ENCODE peak calls at places on chromosomes 11 and 22, in eight cellular contexts. S is activated T-cell treated with anti-CD3 and anti-CD28 coated beads, Interleukin-2, amount 50 U/mL, for 72 hours; D is activated CD4-positive, alpha-beta T cell treated with anti-CD3 and anti-CD28 coated beads, Interleukin-2, amount 50 U/mL, for 24 hours; J is Peyer's patch; L is HCEC 1CT; A is fibroblast of pulmonary artery; C is kidney epithelial cell; H is spleen. O is an unnamed sample.

GRCh38 chr11:119427279-119427678 is 4.3 kb upstream of the THY1 start:
- DNase-seq in S (no peak), D (no peak), J (no peak), L (no peak), A (peak), C (no peak), H (no peak), O (no peak)

GRCh38 chr22:20972014-20972797 is 5.2 kb downstream of the AIFM3 start:
- DNase-seq in S (no peak), D (no peak), J (no peak), L (no peak), A (no peak), C (no peak), H (peak), O (no peak)

GRCh38 chr11:11468919-11469318 is 115.9 kb upstream of the CSNK2A3 start:
- DNase-seq in S (no peak), D (no peak), J (no peak), L (no peak), A (no peak), C (no peak), H (no peak), O (peak)

GRCh38 chr22:40954095-40954494 is 2.9 kb downstream of the RBX1 start:
- DNase-seq in S (no peak), D (no peak), J (no peak), L (no peak), A (no peak), C (no peak), H (no peak), O (no peak)

GRCh38 chr11:129115652-129116585 is 76.2 kb downstream of the ARHGAP32 start:
- DNase-seq in S (no peak), D (no peak), J (no peak), L (peak), A (peak), C (peak), H (no peak), O (peak)

GRCh38 chr11:98772799-98773198 is 247.9 kb upstream of the CNTN5 start:
- DNase-seq in S (no peak), D (no peak), J (no peak), L (no peak), A (no peak), C (no peak), H (no peak), O (no peak)

GRCh38 chr11:118366287-118366686 is 6.9 kb downstream of the UBE4A start:
- DNase-seq in S (no peak), D (no peak), J (no peak), L (no peak), A (no peak), C (no peak), H (no peak), O (no peak)

GRCh38 chr11:94134651-94135512 is 6.2 kb downstream of the PANX1 start:
- DNase-seq in S (peak), D (peak), J (no peak), L (peak), A (peak), C (peak), H (no peak), O (peak)

GRCh38 chr11:104163100-104164027 is 583 bp downstream of the PDGFD start:
- DNase-seq in S (no peak), D (no peak), J (no peak), L (no peak), A (peak), C (no peak), H (peak), O (peak)

GRCh38 chr22:50547231-50547851 is 1.6 kb downstream of the KLHDC7B start:
- DNase-seq in S (no peak), D (no peak), J (no peak), L (no peak), A (no peak), C (no peak), H (peak), O (no peak)

GRCh38 chr11:267491-267994 is 10.7 kb upstream of the NLRP6 start:
- DNase-seq in S (peak), D (no peak), J (peak), L (no peak), A (no peak), C (no peak), H (peak), O (no peak)

GRCh38 chr11:126547161-126547560 is 191.7 kb downstream of the ST3GAL4 start:
- DNase-seq in S (no peak), D (no peak), J (no peak), L (peak), A (peak), C (peak), H (no peak), O (peak)

GRCh38 chr11:134531331-134532135 is 119.5 kb upstream of the B3GAT1 start:
- DNase-seq in S (no peak), D (no peak), J (peak), L (no peak), A (no peak), C (no peak), H (peak), O (no peak)

GRCh38 chr11:73367482-73368024 is 8.6 kb upstream of the RELT start:
- DNase-seq in S (no peak), D (no peak), J (no peak), L (no peak), A (no peak), C (no peak), H (no peak), O (no peak)

GRCh38 chr22:26430600-26430999 is 1.5 kb downstream of the ASPHD2 start:
- DNase-seq in S (peak), D (no peak), J (no peak), L (no peak), A (no peak), C (no peak), H (no peak), O (no peak)

GRCh38 chr11:20161923-20162322 is 1.6 kb upstream of the DBX1 start:
- DNase-seq in S (no peak), D (no peak), J (no peak), L (no peak), A (no peak), C (no peak), H (no peak), O (no peak)

GRCh38 chr11:64428685-64429084 is 69.7 kb downstream of the RPS6KA4 start:
- DNase-seq in S (no peak), D (no peak), J (no peak), L (no peak), A (no peak), C (no peak), H (no peak), O (no peak)

GRCh38 chr22:41517172-41518047 is 26.9 kb downstream of the POLR3H start:
- DNase-seq in S (peak), D (peak), J (peak), L (peak), A (peak), C (peak), H (no peak), O (peak)

GRCh38 chr11:952406-953385 is 27.0 kb downstream of the AP2A2 start:
- DNase-seq in S (no peak), D (no peak), J (peak), L (no peak), A (peak), C (peak), H (no peak), O (no peak)

GRCh38 chr11:117410861-117411725 is 83.4 kb downstream of the CEP164 start:
- DNase-seq in S (no peak), D (no peak), J (no peak), L (no peak), A (no peak), C (no peak), H (no peak), O (no peak)

GRCh38 chr11:113350646-113351045 is 36.3 kb downstream of the TTC12 start:
- DNase-seq in S (no peak), D (no peak), J (no peak), L (no peak), A (no peak), C (no peak), H (no peak), O (no peak)

GRCh38 chr11:78044706-78045105 is 19.0 kb upstream of the THRSP start:
- DNase-seq in S (no peak), D (no peak), J (peak), L (no peak), A (no peak), C (no peak), H (no peak), O (no peak)

GRCh38 chr11:117497206-117497951 is 169.7 kb downstream of the CEP164 start:
- DNase-seq in S (no peak), D (no peak), J (no peak), L (no peak), A (no peak), C (no peak), H (no peak), O (no peak)

GRCh38 chr22:47034905-47035419 is 272.5 kb downstream of the TBC1D22A start:
- DNase-seq in S (no peak), D (no peak), J (peak), L (no peak), A (no peak), C (no peak), H (peak), O (no peak)

GRCh38 chr22:44460287-44461082 is 37.5 kb downstream of the RTL6 start:
- DNase-seq in S (peak), D (no peak), J (no peak), L (no peak), A (no peak), C (no peak), H (peak), O (no peak)

GRCh38 chr22:22208657-22209056 is 35.9 kb upstream of the VPREB1 start:
- DNase-seq in S (no peak), D (no peak), J (no peak), L (no peak), A (no peak), C (no peak), H (no peak), O (no peak)

O was measured in LHCN-M2.